ENCODE peak calls at places on chromosomes 7 and 10, in five cellular contexts. N is ascending aorta, U is tibial nerve, J is adrenal gland, X is Panc1. Y is an unnamed sample. For H3K4me1, the result is how much of the 10 kb centered on the place peaks cover.

GRCh38 chr10:113177163-113177935 is 227.3 kb downstream of the TCF7L2 start:
- DNase-seq in N (no peak), U (no peak), J (no peak), X (no peak), Y (no peak)

GRCh38 chr10:654647-654996 is 34.8 kb downstream of the DIP2C start:
- DNase-seq in N (no peak), U (no peak), J (no peak), X (no peak), Y (no peak)

GRCh38 chr7:101216001-101216859 is 1.2 kb downstream of the PLOD3 start:
- DNase-seq in N (no peak), U (no peak), J (no peak), X (no peak), Y (no peak)

GRCh38 chr7:147584771-147585193 is 1005.8 kb upstream of the C7orf33 start:
- DNase-seq in N (no peak), U (no peak), J (no peak), X (no peak), Y (no peak)

GRCh38 chr10:69802424-69803161 is 887 bp downstream of the COL13A1 start:
- DNase-seq in N (peak), U (no peak), J (no peak), X (no peak), Y (no peak)

GRCh38 chr10:32627183-32627582 is 181.2 kb downstream of the CCDC7 start:
- DNase-seq in N (no peak), U (no peak), J (no peak), X (no peak), Y (no peak)

GRCh38 chr7:34430456-34430855 is 227.6 kb upstream of the NPSR1 start:
- DNase-seq in N (no peak), U (no peak), J (no peak), X (no peak), Y (no peak)

GRCh38 chr7:471866-472639 is 47.6 kb downstream of the PDGFA start:
- DNase-seq in N (peak), U (no peak), J (peak), X (no peak), Y (no peak)

GRCh38 chr10:101095550-101096213 is 33.9 kb downstream of the KAZALD1 start:
- DNase-seq in N (peak), U (peak), J (peak), X (peak), Y (peak)

GRCh38 chr7:90212149-90212495 is 582 bp downstream of the STEAP2 start:
- DNase-seq in N (no peak), U (no peak), J (no peak), X (no peak), Y (no peak)

GRCh38 chr10:25492040-25492439 is 317.2 kb downstream of the GPR158 start:
- DNase-seq in N (no peak), U (no peak), J (no peak), X (no peak), Y (no peak)
- H3K4me1 ChIP-seq in N (under half), U (under half), J (under half), X (under half), Y (under half)

GRCh38 chr10:36173364-36173763 is 531.3 kb upstream of the FZD8 start:
- DNase-seq in N (no peak), U (no peak), J (no peak), X (no peak), Y (no peak)

GRCh38 chr10:36172054-36172531 is 530.0 kb upstream of the FZD8 start:
- DNase-seq in N (no peak), U (no peak), J (no peak), X (no peak), Y (no peak)

GRCh38 chr10:36171546-36171945 is 529.5 kb upstream of the FZD8 start:
- DNase-seq in N (no peak), U (no peak), J (no peak), X (no peak), Y (no peak)

GRCh38 chr10:36170943-36171501 is 528.9 kb upstream of the FZD8 start:
- DNase-seq in N (no peak), U (no peak), J (no peak), X (no peak), Y (no peak)

DNA sequence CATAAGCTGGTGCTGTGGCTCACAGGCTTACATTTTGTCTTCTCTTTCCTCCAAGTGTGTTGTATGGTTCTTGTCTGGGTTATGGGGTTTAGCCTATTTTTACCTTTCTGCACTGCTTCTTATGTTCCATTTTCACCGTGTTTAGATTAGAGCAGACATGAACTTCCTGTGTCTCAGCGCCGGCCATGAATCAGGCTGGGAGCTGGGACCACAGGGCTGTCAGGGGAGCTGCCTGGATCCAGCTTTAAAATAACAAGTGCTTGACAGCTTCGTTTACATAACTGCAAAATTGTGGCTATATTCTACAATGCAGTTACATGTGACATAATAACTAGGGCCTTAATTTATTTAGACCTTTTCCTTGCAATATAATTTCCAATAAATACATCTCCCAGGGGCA is 530.5 kb upstream of the FZD8 start:
- DNase-seq in N (no peak), U (no peak), J (no peak), X (no peak), Y (no peak)
- H3K4me3 ChIP-seq in N (peak), U (no peak), J (no peak), X (no peak), Y (no peak)

GRCh38 chr7:122255454-122255853 is 49.1 kb downstream of the FEZF1 start:
- DNase-seq in N (no peak), U (no peak), J (no peak), X (no peak), Y (no peak)
- H3K4me1 ChIP-seq in N (under half), U (under half), J (under half), X (under half), Y (under half)

DNA sequence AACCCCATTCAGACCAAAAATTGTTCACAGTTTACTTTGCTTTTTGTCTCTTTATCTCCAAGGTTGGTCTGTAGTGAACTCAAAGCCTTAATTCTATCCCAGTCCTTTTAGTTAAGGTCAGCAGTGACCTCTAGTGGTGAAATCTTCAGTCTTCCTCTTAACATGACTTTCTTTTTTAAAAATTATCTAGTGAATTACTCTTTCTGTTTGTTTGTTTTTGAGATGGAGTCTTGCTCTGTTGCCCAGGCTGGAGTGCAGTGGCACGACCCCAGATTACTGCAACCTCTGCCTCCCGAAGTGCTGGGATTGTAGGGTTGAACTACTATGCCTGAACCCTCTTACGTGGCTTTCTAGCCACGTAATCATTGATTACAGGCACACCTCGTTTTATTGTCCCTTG is 25.0 kb downstream of the ZNF487 start:
- DNase-seq in N (no peak), U (no peak), J (peak), X (peak), Y (no peak)
- H3K4me3 ChIP-seq in N (no peak), U (peak), J (no peak), X (no peak), Y (no peak)

GRCh38 chr10:79143879-79144278 is 75.1 kb downstream of the ZMIZ1 start:
- DNase-seq in N (no peak), U (no peak), J (no peak), X (no peak), Y (no peak)
- H3K4me1 ChIP-seq in N (under half), U (half or more), J (half or more), X (under half), Y (under half)

DNA sequence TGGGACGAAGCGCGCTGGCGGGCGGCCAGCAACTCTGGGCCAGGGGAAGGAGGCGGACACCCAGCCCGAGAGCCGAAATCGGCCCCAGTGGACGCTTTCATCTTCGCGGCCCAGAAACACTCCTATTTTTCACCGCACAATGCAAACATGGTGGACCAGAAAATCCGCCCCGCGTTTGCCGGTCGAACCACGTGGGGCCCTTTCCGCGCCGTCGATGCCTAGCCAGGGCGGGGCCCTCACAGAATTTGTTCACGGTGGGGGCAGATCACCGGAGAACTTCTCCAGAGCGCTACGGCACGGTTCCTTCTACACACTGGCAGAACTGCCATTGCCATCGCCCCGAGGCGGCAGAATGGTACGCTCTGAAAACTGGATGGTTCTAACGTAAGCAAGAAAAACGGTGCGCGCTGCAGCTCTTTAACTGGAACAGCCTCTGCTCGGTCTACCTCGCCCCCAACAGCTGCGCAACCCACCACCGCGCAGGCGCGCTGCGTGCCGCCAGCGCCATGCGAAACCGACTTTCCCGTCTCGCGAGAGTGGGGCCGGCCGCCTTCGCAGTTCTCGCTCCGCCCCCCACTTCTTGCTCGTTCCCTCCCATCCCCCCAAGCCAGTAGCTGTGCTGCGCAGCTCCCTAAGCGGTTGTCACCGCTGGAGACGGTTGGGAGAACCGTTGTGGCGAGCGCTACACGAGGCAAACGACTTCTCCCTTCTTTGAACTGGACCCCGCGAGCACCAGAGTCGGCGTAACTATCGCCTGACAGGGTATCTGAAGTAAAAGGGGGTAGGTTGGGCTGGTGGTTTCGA is at the start of gene HNRNPH3:
- DNase-seq in N (peak), U (peak), J (peak), X (peak), Y (peak)
- H3K4me3 ChIP-seq in N (peak), U (peak), J (peak), X (peak), Y (peak)

Y was measured in breast epithelium.